ENCODE peak calls at places on chromosomes 13 and 19, in six cellular contexts. One of them, this sample, is unnamed.

GRCh38 chr13:113672002-113672651 is 5.1 kb downstream of the GRK1 start:
- DNase-seq in sigmoid colon: no peak
- DNase-seq in stomach: no peak
- DNase-seq in upper lobe of left lung: peak; percentile 11
- DNase-seq in H1: no peak
- DNase-seq in K562: no peak
- DNase-seq in this sample: no peak

GRCh38 chr13:45238945-45239795 is 38.3 kb upstream of the KCTD4 start:
- DNase-seq in sigmoid colon: no peak
- DNase-seq in stomach: no peak
- DNase-seq in upper lobe of left lung: no peak
- DNase-seq in H1: no peak
- DNase-seq in K562: no peak
- DNase-seq in this sample: no peak

GRCh38 chr19:15562861-15563260 is 52.2 kb upstream of the CYP4F8 start:
- DNase-seq in sigmoid colon: no peak
- DNase-seq in stomach: no peak
- DNase-seq in upper lobe of left lung: no peak
- DNase-seq in H1: no peak
- DNase-seq in K562: no peak
- DNase-seq in this sample: no peak

GRCh38 chr13:63438951-63439350 is 2023.3 kb upstream of the PCDH20 start:
- DNase-seq in sigmoid colon: no peak
- DNase-seq in stomach: no peak
- DNase-seq in upper lobe of left lung: no peak
- DNase-seq in H1: no peak
- DNase-seq in K562: no peak
- DNase-seq in this sample: no peak

GRCh38 chr19:52188822-52189744 is 769 bp upstream of the PPP2R1A start:
- DNase-seq in sigmoid colon: peak; percentile 93
- DNase-seq in stomach: no peak
- DNase-seq in upper lobe of left lung: no peak
- DNase-seq in H1: peak; percentile 25
- DNase-seq in K562: peak; percentile 92
- DNase-seq in this sample: no peak

GRCh38 chr13:80923907-80924306 is 583.0 kb upstream of the SPRY2 start:
- DNase-seq in sigmoid colon: no peak
- DNase-seq in stomach: no peak
- DNase-seq in upper lobe of left lung: no peak
- DNase-seq in H1: no peak
- DNase-seq in K562: no peak
- DNase-seq in this sample: no peak

GRCh38 chr19:14505488-14506239 is 9.7 kb upstream of the GIPC1 start:
- DNase-seq in sigmoid colon: no peak
- DNase-seq in stomach: peak; percentile 69
- DNase-seq in upper lobe of left lung: peak; percentile 83
- DNase-seq in H1: no peak
- DNase-seq in K562: peak; percentile 87
- DNase-seq in this sample: peak; percentile 79

GRCh38 chr13:59856281-59856810 is 307.4 kb downstream of the DIAPH3 start:
- DNase-seq in sigmoid colon: no peak
- DNase-seq in stomach: no peak
- DNase-seq in upper lobe of left lung: no peak
- DNase-seq in H1: no peak
- DNase-seq in K562: no peak
- DNase-seq in this sample: peak; percentile 12

GRCh38 chr13:37187110-37187509 is 81.6 kb upstream of the CSNK1A1L start:
- DNase-seq in sigmoid colon: no peak
- DNase-seq in stomach: no peak
- DNase-seq in upper lobe of left lung: no peak
- DNase-seq in H1: no peak
- DNase-seq in K562: no peak
- DNase-seq in this sample: no peak

GRCh38 chr13:77701305-77701704 is 3.8 kb downstream of the SLAIN1 start:
- DNase-seq in sigmoid colon: no peak
- DNase-seq in stomach: no peak
- DNase-seq in upper lobe of left lung: no peak
- DNase-seq in H1: no peak
- DNase-seq in K562: no peak
- DNase-seq in this sample: no peak

GRCh38 chr19:43586346-43586745 is 9.6 kb downstream of the IRGQ start:
- DNase-seq in sigmoid colon: no peak
- DNase-seq in stomach: no peak
- DNase-seq in upper lobe of left lung: no peak
- DNase-seq in H1: no peak
- DNase-seq in K562: no peak
- DNase-seq in this sample: no peak

GRCh38 chr19:38044267-38045111 is 137.5 kb downstream of the SIPA1L3 start:
- DNase-seq in sigmoid colon: no peak
- DNase-seq in stomach: no peak
- DNase-seq in upper lobe of left lung: no peak
- DNase-seq in H1: no peak
- DNase-seq in K562: no peak
- DNase-seq in this sample: no peak

GRCh38 chr19:39515551-39516191 is 732 bp downstream of the SELENOV start:
- DNase-seq in sigmoid colon: no peak
- DNase-seq in stomach: no peak
- DNase-seq in upper lobe of left lung: no peak
- DNase-seq in H1: no peak
- DNase-seq in K562: no peak
- DNase-seq in this sample: no peak

GRCh38 chr13:92775631-92776030 is 451.0 kb upstream of the GPC6 start:
- DNase-seq in sigmoid colon: no peak
- DNase-seq in stomach: no peak
- DNase-seq in upper lobe of left lung: no peak
- DNase-seq in H1: no peak
- DNase-seq in K562: no peak
- DNase-seq in this sample: no peak

GRCh38 chr13:109088528-109088927 is 459.1 kb downstream of the MYO16 start:
- DNase-seq in sigmoid colon: no peak
- DNase-seq in stomach: no peak
- DNase-seq in upper lobe of left lung: no peak
- DNase-seq in H1: no peak
- DNase-seq in K562: no peak
- DNase-seq in this sample: no peak

GRCh38 chr19:46413262-46414031 is at the start of gene CCDC8:
- DNase-seq in sigmoid colon: peak; percentile 95
- DNase-seq in stomach: no peak
- DNase-seq in upper lobe of left lung: peak; percentile 80
- DNase-seq in H1: peak; percentile 86
- DNase-seq in K562: peak; percentile 94
- DNase-seq in this sample: peak; percentile 57

GRCh38 chr13:40485611-40486517 is 180.6 kb downstream of the FOXO1 start:
- DNase-seq in sigmoid colon: no peak
- DNase-seq in stomach: no peak
- DNase-seq in upper lobe of left lung: no peak
- DNase-seq in H1: no peak
- DNase-seq in K562: no peak
- DNase-seq in this sample: no peak

GRCh38 chr13:48412100-48412556 is 785 bp downstream of the LPAR6 start:
- DNase-seq in sigmoid colon: no peak
- DNase-seq in stomach: no peak
- DNase-seq in upper lobe of left lung: no peak
- DNase-seq in H1: no peak
- DNase-seq in K562: no peak
- DNase-seq in this sample: no peak

GRCh38 chr13:44498969-44499368 is 77.2 kb downstream of the TSC22D1 start:
- DNase-seq in sigmoid colon: no peak
- DNase-seq in stomach: no peak
- DNase-seq in upper lobe of left lung: no peak
- DNase-seq in H1: no peak
- DNase-seq in K562: no peak
- DNase-seq in this sample: no peak

GRCh38 chr13:42883771-42884170 is 102.4 kb downstream of the FAM216B start:
- DNase-seq in sigmoid colon: no peak
- DNase-seq in stomach: no peak
- DNase-seq in upper lobe of left lung: no peak
- DNase-seq in H1: no peak
- DNase-seq in K562: no peak
- DNase-seq in this sample: peak; percentile 43

GRCh38 chr13:113818700-113819295 is 45.1 kb downstream of the GAS6 start:
- DNase-seq in sigmoid colon: no peak
- DNase-seq in stomach: no peak
- DNase-seq in upper lobe of left lung: no peak
- DNase-seq in H1: no peak
- DNase-seq in K562: no peak
- DNase-seq in this sample: no peak

GRCh38 chr13:36839281-36839680 is 20.3 kb downstream of the RFXAP start:
- DNase-seq in sigmoid colon: no peak
- DNase-seq in stomach: no peak
- DNase-seq in upper lobe of left lung: no peak
- DNase-seq in H1: no peak
- DNase-seq in K562: no peak
- DNase-seq in this sample: no peak

GRCh38 chr13:64088491-64088890 is 2672.8 kb upstream of the PCDH20 start:
- DNase-seq in sigmoid colon: no peak
- DNase-seq in stomach: no peak
- DNase-seq in upper lobe of left lung: no peak
- DNase-seq in H1: no peak
- DNase-seq in K562: no peak
- DNase-seq in this sample: no peak

GRCh38 chr19:20035935-20036334 is 3.4 kb downstream of the ZNF682 start:
- DNase-seq in sigmoid colon: no peak
- DNase-seq in stomach: no peak
- DNase-seq in upper lobe of left lung: no peak
- DNase-seq in H1: no peak
- DNase-seq in K562: no peak
- DNase-seq in this sample: no peak

GRCh38 chr13:22103046-22103445 is 432.2 kb downstream of the FGF9 start:
- DNase-seq in sigmoid colon: no peak
- DNase-seq in stomach: no peak
- DNase-seq in upper lobe of left lung: no peak
- DNase-seq in H1: no peak
- DNase-seq in K562: no peak
- DNase-seq in this sample: no peak

GRCh38 chr19:54158812-54159351 is 639 bp downstream of the LENG1 start:
- DNase-seq in sigmoid colon: no peak
- DNase-seq in stomach: no peak
- DNase-seq in upper lobe of left lung: no peak
- DNase-seq in H1: no peak
- DNase-seq in K562: no peak
- DNase-seq in this sample: no peak

GRCh38 chr13:38013676-38014075 is 144.1 kb upstream of the TRPC4 start:
- DNase-seq in sigmoid colon: no peak
- DNase-seq in stomach: no peak
- DNase-seq in upper lobe of left lung: no peak
- DNase-seq in H1: no peak
- DNase-seq in K562: no peak
- DNase-seq in this sample: no peak

GRCh38 chr13:111630411-111630810 is 310.0 kb downstream of the TEX29 start:
- DNase-seq in sigmoid colon: no peak
- DNase-seq in stomach: no peak
- DNase-seq in upper lobe of left lung: no peak
- DNase-seq in H1: no peak
- DNase-seq in K562: no peak
- DNase-seq in this sample: no peak

GRCh38 chr19:48355555-48355954 is 8.2 kb downstream of the TMEM143 start:
- DNase-seq in sigmoid colon: no peak
- DNase-seq in stomach: no peak
- DNase-seq in upper lobe of left lung: no peak
- DNase-seq in H1: no peak
- DNase-seq in K562: no peak
- DNase-seq in this sample: no peak

GRCh38 chr13:101618440-101619187 is 166.1 kb downstream of the ITGBL1 start:
- DNase-seq in sigmoid colon: no peak
- DNase-seq in stomach: no peak
- DNase-seq in upper lobe of left lung: no peak
- DNase-seq in H1: no peak
- DNase-seq in K562: no peak
- DNase-seq in this sample: no peak

GRCh38 chr13:49791214-49791752 is 1.2 kb downstream of the KPNA3 start:
- DNase-seq in sigmoid colon: no peak
- DNase-seq in stomach: no peak
- DNase-seq in upper lobe of left lung: peak; percentile 54
- DNase-seq in H1: no peak
- DNase-seq in K562: no peak
- DNase-seq in this sample: peak; percentile 26

GRCh38 chr13:98930014-98930625 is 47.7 kb downstream of the DOCK9 start:
- DNase-seq in sigmoid colon: no peak
- DNase-seq in stomach: no peak
- DNase-seq in upper lobe of left lung: no peak
- DNase-seq in H1: no peak
- DNase-seq in K562: no peak
- DNase-seq in this sample: no peak

GRCh38 chr13:99977334-99977911 is 4.2 kb upstream of the ZIC2 start:
- DNase-seq in sigmoid colon: no peak
- DNase-seq in stomach: no peak
- DNase-seq in upper lobe of left lung: no peak
- DNase-seq in H1: no peak
- DNase-seq in K562: no peak
- DNase-seq in this sample: no peak
- H3K27me3 ChIP-seq in sigmoid colon: peaks cover 90% of the 10 kb centered on the region
- H3K27me3 ChIP-seq in stomach: peaks cover 67% of the 10 kb centered on the region
- H3K27me3 ChIP-seq in upper lobe of left lung: peaks cover 5% of the 10 kb centered on the region
- H3K27me3 ChIP-seq in H1: no peaks in the 10 kb centered on the region
- H3K27me3 ChIP-seq in K562: no peaks in the 10 kb centered on the region
- H3K27me3 ChIP-seq in this sample: peaks cover 100% of the 10 kb centered on the region

DNA sequence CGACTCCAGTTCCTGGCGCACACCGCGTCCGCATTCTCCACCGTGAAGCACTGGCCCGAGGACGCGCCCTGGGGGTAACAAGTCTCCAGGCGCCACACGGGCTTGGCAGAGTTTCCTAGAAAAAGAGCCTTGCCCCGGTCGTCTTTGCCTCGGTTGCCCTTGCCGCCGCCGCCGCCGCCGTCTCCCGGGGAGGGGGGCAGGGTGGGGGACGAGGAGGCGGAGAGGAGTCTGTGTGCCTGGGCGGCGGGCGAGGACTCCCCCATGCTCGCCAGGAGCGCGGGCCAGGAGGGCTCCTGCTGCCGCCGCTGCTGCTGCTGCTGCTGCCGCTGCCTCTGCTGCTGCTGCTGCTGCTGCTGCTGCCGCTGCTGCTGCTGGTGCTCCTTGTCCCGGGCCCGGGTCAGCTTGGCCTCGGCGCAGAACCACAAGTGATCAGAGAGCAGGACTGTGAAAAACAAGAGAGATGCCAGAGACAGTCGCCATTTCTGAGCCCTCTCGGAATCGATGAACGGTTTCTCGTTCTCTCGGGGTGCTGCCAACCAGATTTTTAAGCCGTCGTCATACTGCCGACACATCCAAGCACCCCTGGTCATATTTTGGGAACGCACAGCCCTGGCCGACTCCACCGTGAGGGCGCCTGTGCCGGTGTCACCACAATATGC is 349.2 kb downstream of the LIG4 start:
- DNase-seq in sigmoid colon: no peak
- DNase-seq in stomach: no peak
- DNase-seq in upper lobe of left lung: peak; percentile 33
- DNase-seq in H1: no peak
- DNase-seq in K562: peak; percentile 59
- DNase-seq in this sample: no peak
- TF ChIP-seq POLR2AphosphoS5 in sigmoid colon: no peak
- TF ChIP-seq POLR2AphosphoS5 in stomach: no peak
- TF ChIP-seq POLR2AphosphoS5 in upper lobe of left lung: no peak
- TF ChIP-seq POLR2AphosphoS5 in H1: no peak
- TF ChIP-seq POLR2AphosphoS5 in K562: no peak
- TF ChIP-seq POLR2AphosphoS5 in this sample: no peak

GRCh38 chr13:74024856-74025255 is 109.3 kb downstream of the KLF12 start:
- DNase-seq in sigmoid colon: no peak
- DNase-seq in stomach: no peak
- DNase-seq in upper lobe of left lung: no peak
- DNase-seq in H1: no peak
- DNase-seq in K562: no peak
- DNase-seq in this sample: no peak
- TF ChIP-seq EP300 in sigmoid colon: no peak
- TF ChIP-seq EP300 in stomach: no peak
- TF ChIP-seq EP300 in upper lobe of left lung: no peak
- TF ChIP-seq EP300 in H1: no peak
- TF ChIP-seq EP300 in K562: no peak
- TF ChIP-seq EP300 in this sample: no peak

GRCh38 chr13:94548382-94549240 is 47.3 kb downstream of the TGDS start:
- DNase-seq in sigmoid colon: peak; percentile 78
- DNase-seq in stomach: peak; percentile 32
- DNase-seq in upper lobe of left lung: peak; percentile 63
- DNase-seq in H1: peak; percentile 50
- DNase-seq in K562: no peak
- DNase-seq in this sample: peak; percentile 59
- H3K27me3 ChIP-seq in sigmoid colon: no peaks in the 10 kb centered on the region
- H3K27me3 ChIP-seq in stomach: no peaks in the 10 kb centered on the region
- H3K27me3 ChIP-seq in upper lobe of left lung: no peaks in the 10 kb centered on the region
- H3K27me3 ChIP-seq in H1: no peaks in the 10 kb centered on the region
- H3K27me3 ChIP-seq in K562: no peaks in the 10 kb centered on the region
- H3K27me3 ChIP-seq in this sample: no peaks in the 10 kb centered on the region

This sample was measured in transverse colon.